ENCODE peak calls at places on chromosomes 11 and 22, in five cellular contexts. Y is heart left ventricle, Q is Peyer's patch, A is fibroblast of pulmonary artery, P is NCI-H460. T is an unnamed sample.

GRCh38 chr11:47991894-47992293 is 11.5 kb downstream of the PTPRJ start:
- DNase-seq in Y (no peak), Q (no peak), A (no peak), P (no peak), T (no peak)

GRCh38 chr22:19691721-19692341 is 22.5 kb upstream of the SEPTIN5 start:
- DNase-seq in Y (no peak), Q (peak), A (peak), P (peak), T (peak)

GRCh38 chr22:36594569-36594968 is 65.6 kb upstream of the EIF3D start:
- DNase-seq in Y (no peak), Q (no peak), A (no peak), P (no peak), T (no peak)

GRCh38 chr11:121839821-121840220 is 276.2 kb downstream of the BLID start:
- DNase-seq in Y (no peak), Q (no peak), A (no peak), P (no peak), T (peak)

GRCh38 chr11:68610452-68611116 is 73.8 kb upstream of the GAL start:
- DNase-seq in Y (no peak), Q (no peak), A (peak), P (no peak), T (no peak)

GRCh38 chr11:19597194-19597593 is 115.4 kb upstream of the NAV2 start:
- DNase-seq in Y (no peak), Q (no peak), A (peak), P (no peak), T (peak)

GRCh38 chr11:63567044-63567840 is 4.1 kb upstream of the PLAAT2 start:
- DNase-seq in Y (peak), Q (peak), A (peak), P (peak), T (peak)

GRCh38 chr22:40002935-40003715 is 8.4 kb downstream of the FAM83F start:
- DNase-seq in Y (no peak), Q (peak), A (no peak), P (no peak), T (no peak)

GRCh38 chr22:50599816-50600454 is 658 bp upstream of the MAPK8IP2 start:
- DNase-seq in Y (peak), Q (peak), A (peak), P (no peak), T (no peak)

GRCh38 chr22:48240935-48241230 is 1478.4 kb downstream of the TBC1D22A start:
- DNase-seq in Y (no peak), Q (no peak), A (no peak), P (no peak), T (no peak)

GRCh38 chr11:1943977-1944376 is 3.2 kb upstream of the MRPL23 start:
- DNase-seq in Y (peak), Q (no peak), A (peak), P (no peak), T (no peak)

GRCh38 chr11:85132839-85133238 is 494.3 kb downstream of the DLG2 start:
- DNase-seq in Y (no peak), Q (no peak), A (no peak), P (no peak), T (no peak)

GRCh38 chr11:111081021-111081511 is 164.5 kb upstream of the POU2AF2 start:
- DNase-seq in Y (no peak), Q (no peak), A (no peak), P (no peak), T (no peak)

GRCh38 chr11:115462004-115462541 is 42.1 kb downstream of the CADM1 start:
- DNase-seq in Y (peak), Q (no peak), A (no peak), P (no peak), T (no peak)

GRCh38 chr11:456533-456932 is 6.5 kb downstream of the PTDSS2 start:
- DNase-seq in Y (peak), Q (no peak), A (no peak), P (no peak), T (no peak)

GRCh38 chr11:70670684-70671034 is 272.3 kb downstream of the CTTN start:
- DNase-seq in Y (no peak), Q (no peak), A (no peak), P (no peak), T (no peak)

GRCh38 chr11:69485337-69486041 is 4.0 kb downstream of the LINC01488 start:
- DNase-seq in Y (peak), Q (no peak), A (no peak), P (no peak), T (no peak)

GRCh38 chr11:115530752-115531151 is 26.5 kb upstream of the CADM1 start:
- DNase-seq in Y (no peak), Q (no peak), A (no peak), P (no peak), T (no peak)

GRCh38 chr11:86117706-86118050 is 48.8 kb upstream of the PICALM start:
- DNase-seq in Y (no peak), Q (no peak), A (no peak), P (no peak), T (no peak)

GRCh38 chr11:115580416-115580815 is 76.2 kb upstream of the CADM1 start:
- DNase-seq in Y (no peak), Q (no peak), A (no peak), P (no peak), T (no peak)

GRCh38 chr11:12706531-12707499 is 32.6 kb downstream of the TEAD1 start:
- DNase-seq in Y (peak), Q (no peak), A (peak), P (no peak), T (no peak)

GRCh38 chr11:36115378-36115801 is 171.5 kb downstream of the LDLRAD3 start:
- DNase-seq in Y (no peak), Q (no peak), A (no peak), P (no peak), T (no peak)

GRCh38 chr11:36354221-36355003 is 58.3 kb downstream of the PRR5L start:
- DNase-seq in Y (no peak), Q (no peak), A (peak), P (no peak), T (no peak)